ENCODE peak calls at places on chromosome 20, in eight cellular contexts. M, Z, L, C, Q, W, R and A are unnamed samples.

GRCh38 chr20:41202426-41202825 is 65.1 kb downstream of the PLCG1 start:
- DNase-seq in Z (no peak), L (no peak), W (no peak), Q (no peak), R (no peak), C (no peak), M (no peak), A (no peak)

GRCh38 chr20:53957421-53958172 is 112.8 kb downstream of the BCAS1 start:
- DNase-seq in C (peak), L (no peak), Z (peak), W (peak), M (no peak), Q (no peak), R (no peak), A (no peak)

GRCh38 chr20:1935696-1936366 is 40.6 kb downstream of the SIRPA start:
- DNase-seq in Q (no peak), W (no peak), M (no peak), R (no peak), C (peak), Z (no peak), L (no peak), A (no peak)

GRCh38 chr20:46406986-46407670 is 713 bp upstream of the ELMO2 start:
- DNase-seq in M (peak), W (peak), Z (no peak), C (peak), L (peak), Q (peak), R (peak), A (peak)

GRCh38 chr20:17875106-17875980 is 93.3 kb downstream of the SNX5 start:
- DNase-seq in L (no peak), Q (no peak), Z (peak), M (no peak), R (no peak), W (peak), C (peak), A (no peak)

GRCh38 chr20:48897298-48898044 is 24.0 kb upstream of the ARFGEF2 start:
- DNase-seq in M (no peak), R (no peak), C (peak), W (peak), Q (peak), Z (peak), L (no peak), A (no peak)

GRCh38 chr20:8330785-8331699 is 199.0 kb downstream of the PLCB1 start:
- DNase-seq in M (no peak), R (no peak), L (no peak), Q (peak), W (peak), Z (no peak), C (peak), A (no peak)

GRCh38 chr20:12171927-12172581 is 254.4 kb downstream of the BTBD3 start:
- DNase-seq in C (peak), M (no peak), L (no peak), W (peak), R (no peak), Z (no peak), Q (no peak), A (no peak)

GRCh38 chr20:37179671-37180524 is 550 bp upstream of the MROH8 start:
- DNase-seq in Q (no peak), M (no peak), Z (peak), C (peak), W (peak), R (peak), L (no peak), A (no peak)

GRCh38 chr20:40954521-40955165 is 74.0 kb upstream of the TOP1 start:
- DNase-seq in M (no peak), Q (no peak), R (no peak), L (no peak), C (no peak), W (no peak), Z (no peak), A (no peak)

GRCh38 chr20:9974324-9974723 is 60.5 kb upstream of the ANKEF1 start:
- DNase-seq in Z (no peak), L (no peak), C (no peak), R (no peak), W (no peak), M (no peak), Q (no peak), A (no peak)

GRCh38 chr20:49388790-49389189 is 93.7 kb downstream of the KCNB1 start:
- DNase-seq in Q (no peak), C (no peak), R (no peak), Z (no peak), W (peak), L (no peak), M (no peak), A (no peak)

GRCh38 chr20:64271636-64272035 is 16.1 kb downstream of the PCMTD2 start:
- DNase-seq in Z (no peak), W (no peak), L (no peak), Q (no peak), R (no peak), C (no peak), M (no peak), A (no peak)

GRCh38 chr20:35339007-35339406 is 46.8 kb upstream of the FAM83C start:
- DNase-seq in Q (no peak), L (no peak), Z (peak), R (no peak), C (peak), M (no peak), W (peak), A (no peak)

GRCh38 chr20:44137210-44137781 is 49.7 kb downstream of the JPH2 start:
- DNase-seq in L (no peak), M (no peak), W (no peak), C (peak), Z (peak), Q (no peak), R (no peak), A (no peak)

GRCh38 chr20:50957276-50957675 is 1.1 kb downstream of the DPM1 start:
- DNase-seq in L (no peak), W (no peak), Z (no peak), M (no peak), C (peak), R (no peak), Q (no peak), A (no peak)

GRCh38 chr20:53800883-53801604 is 207.4 kb upstream of the ZNF217 start:
- DNase-seq in M (no peak), C (no peak), Z (no peak), L (no peak), Q (no peak), W (no peak), R (no peak), A (no peak)

GRCh38 chr20:8647868-8648495 is 420.9 kb upstream of the PLCB4 start:
- DNase-seq in C (peak), R (no peak), L (no peak), W (no peak), Q (no peak), Z (no peak), M (no peak), A (no peak)

GRCh38 chr20:58033026-58033536 is 195.4 kb downstream of the ANKRD60 start:
- DNase-seq in M (no peak), Z (no peak), Q (no peak), R (no peak), C (no peak), L (no peak), W (no peak), A (no peak)